ENCODE peak calls at places on chromosomes 2 and 18, in five cellular contexts. B, M, R, K and T are unnamed samples.

GRCh38 chr18:6885992-6886823 is 156.7 kb downstream of the ARHGAP28 start:
- DNase-seq in R (peak), K (peak), B (no peak), M (no peak), T (peak)

GRCh38 chr2:98615481-98615880 is 7.1 kb downstream of the UNC50 start:
- DNase-seq in M (no peak), B (no peak), K (no peak), R (peak), T (no peak)

GRCh38 chr2:162928356-162928755 is 89.8 kb upstream of the KCNH7 start:
- DNase-seq in R (no peak), K (no peak), M (no peak), B (no peak), T (no peak)

GRCh38 chr2:106073608-106074406 is 120.3 kb downstream of the UXS1 start:
- DNase-seq in M (no peak), K (no peak), B (no peak), R (no peak), T (no peak)

GRCh38 chr2:191066281-191067233 is 52.6 kb upstream of the STAT1 start:
- DNase-seq in R (no peak), B (no peak), K (peak), M (no peak), T (no peak)

GRCh38 chr2:216695401-216695821 is at the start of gene IGFBP5:
- DNase-seq in B (no peak), M (peak), R (no peak), K (peak), T (no peak)

GRCh38 chr2:172968061-172968469 is 107.6 kb upstream of the MAP3K20 start:
- DNase-seq in B (no peak), K (peak), M (peak), R (no peak), T (no peak)

GRCh38 chr2:60948926-60949579 is 67.7 kb downstream of the REL start:
- DNase-seq in R (no peak), M (no peak), B (no peak), K (peak), T (no peak)

GRCh38 chr18:9697121-9697520 is 11.0 kb upstream of the RAB31 start:
- DNase-seq in M (no peak), B (no peak), R (no peak), K (no peak), T (no peak)

GRCh38 chr2:232891621-232892071 is 21.6 kb downstream of the SNORC start:
- DNase-seq in B (no peak), M (peak), K (peak), R (no peak), T (no peak)

GRCh38 chr2:63660060-63660459 is 71.3 kb downstream of the MDH1 start:
- DNase-seq in M (no peak), K (no peak), B (no peak), R (no peak), T (no peak)

GRCh38 chr2:39247512-39247911 is 3.7 kb upstream of the CDKL4 start:
- DNase-seq in B (no peak), K (no peak), M (no peak), R (no peak), T (no peak)

GRCh38 chr2:11505652-11506610 is 27.9 kb upstream of the GREB1 start:
- DNase-seq in B (no peak), K (no peak), M (no peak), R (no peak), T (no peak)

GRCh38 chr2:101474752-101475384 is at the start of gene RFX8:
- DNase-seq in R (no peak), K (peak), B (peak), M (no peak), T (peak)

GRCh38 chr2:54597153-54597827 is 126.2 kb upstream of the EML6 start:
- DNase-seq in B (no peak), M (no peak), R (peak), K (no peak), T (no peak)

GRCh38 chr18:75782826-75783225 is 355.3 kb upstream of the SMIM21 start:
- DNase-seq in K (no peak), R (no peak), B (no peak), M (no peak), T (no peak)

GRCh38 chr2:221075203-221075602 is 496.9 kb downstream of the EPHA4 start:
- DNase-seq in R (no peak), K (peak), B (no peak), M (no peak), T (no peak)